ENCODE peak calls at places on chromosome 9, in seven cellular contexts. Q is left lung; G is CD4-positive, alpha-beta T cell; V is AG09309; L is fibroblast of pulmonary artery; X is A549; T is GM13976. R is an unnamed sample.

GRCh38 chr9:115157245-115157674 is 39.3 kb upstream of the TNC start:
- DNase-seq in X (peak; percentile 62), T (no peak), L (peak; percentile 75), Q (no peak), V (no peak), G (no peak), R (no peak)

GRCh38 chr9:136119259-136120118 is 814 bp upstream of the TMEM250 start:
- DNase-seq in G (no peak), L (peak; percentile 45), X (peak; percentile 68), V (no peak), Q (no peak), T (no peak), R (no peak)

GRCh38 chr9:93398471-93398870 is 53.0 kb upstream of the FAM120A start:
- DNase-seq in T (no peak), X (no peak), V (no peak), Q (peak; percentile 72), G (no peak), L (no peak), R (no peak)

GRCh38 chr9:93083592-93084470 is 12.2 kb upstream of the CARD19 start:
- DNase-seq in V (no peak), L (no peak), X (no peak), Q (no peak), G (no peak), T (no peak), R (no peak)

GRCh38 chr9:18393340-18394130 is 80.4 kb upstream of the ADAMTSL1 start:
- DNase-seq in X (peak; percentile 88), Q (no peak), V (peak; percentile 90), L (peak; percentile 97), G (no peak), T (no peak), R (no peak)

GRCh38 chr9:15227491-15227890 is 79.5 kb downstream of the TTC39B start:
- DNase-seq in L (no peak), G (no peak), Q (no peak), X (no peak), V (no peak), T (no peak), R (no peak)

GRCh38 chr9:136297016-136297691 is 6.7 kb downstream of the CCDC187 start:
- DNase-seq in G (no peak), X (no peak), Q (peak; percentile 68), T (no peak), L (no peak), V (no peak), R (no peak)

GRCh38 chr9:136645903-136646754 is 16.6 kb upstream of the EGFL7 start:
- DNase-seq in L (peak; percentile 69), G (no peak), Q (peak; percentile 82), T (no peak), X (no peak), V (no peak), R (no peak)

GRCh38 chr9:8745347-8745746 is 945.8 kb upstream of the DMAC1 start:
- DNase-seq in X (no peak), Q (no peak), T (no peak), G (no peak), V (no peak), L (no peak), R (no peak)

GRCh38 chr9:135488527-135488926 is 8.9 kb downstream of the PPP1R26 start:
- DNase-seq in Q (peak; percentile 72), L (no peak), V (no peak), X (no peak), T (no peak), G (no peak), R (no peak)

GRCh38 chr9:120830865-120831264 is 11.9 kb downstream of the PSMD5 start:
- DNase-seq in X (no peak), G (no peak), T (no peak), V (no peak), L (no peak), Q (no peak), R (no peak)

GRCh38 chr9:128286435-128286834 is 10.4 kb downstream of the SWI5 start:
- DNase-seq in V (no peak), G (no peak), L (peak; percentile 64), Q (no peak), T (no peak), X (no peak), R (no peak)

GRCh38 chr9:86938780-86939179 is 8.5 kb downstream of the GAS1 start:
- DNase-seq in X (no peak), T (no peak), Q (no peak), V (no peak), L (no peak), G (no peak), R (no peak)

GRCh38 chr9:91207889-91208651 is 153.6 kb downstream of the AUH start:
- DNase-seq in Q (no peak), X (no peak), T (peak; percentile 71), L (peak; percentile 63), G (no peak), V (peak; percentile 28), R (no peak)

GRCh38 chr9:36772449-36773370 is 200.0 kb downstream of the MELK start:
- DNase-seq in G (no peak), Q (no peak), L (peak; percentile 43), X (no peak), T (no peak), V (no peak), R (no peak)

GRCh38 chr9:100511205-100511604 is 38.3 kb downstream of the TMEFF1 start:
- DNase-seq in Q (no peak), T (no peak), V (no peak), X (no peak), G (no peak), L (no peak), R (no peak)
- TF ChIP-seq CTCF in Q (no peak), T (no peak), V (no peak), X (no peak), G (no peak), L (no peak), R (no peak)

DNA sequence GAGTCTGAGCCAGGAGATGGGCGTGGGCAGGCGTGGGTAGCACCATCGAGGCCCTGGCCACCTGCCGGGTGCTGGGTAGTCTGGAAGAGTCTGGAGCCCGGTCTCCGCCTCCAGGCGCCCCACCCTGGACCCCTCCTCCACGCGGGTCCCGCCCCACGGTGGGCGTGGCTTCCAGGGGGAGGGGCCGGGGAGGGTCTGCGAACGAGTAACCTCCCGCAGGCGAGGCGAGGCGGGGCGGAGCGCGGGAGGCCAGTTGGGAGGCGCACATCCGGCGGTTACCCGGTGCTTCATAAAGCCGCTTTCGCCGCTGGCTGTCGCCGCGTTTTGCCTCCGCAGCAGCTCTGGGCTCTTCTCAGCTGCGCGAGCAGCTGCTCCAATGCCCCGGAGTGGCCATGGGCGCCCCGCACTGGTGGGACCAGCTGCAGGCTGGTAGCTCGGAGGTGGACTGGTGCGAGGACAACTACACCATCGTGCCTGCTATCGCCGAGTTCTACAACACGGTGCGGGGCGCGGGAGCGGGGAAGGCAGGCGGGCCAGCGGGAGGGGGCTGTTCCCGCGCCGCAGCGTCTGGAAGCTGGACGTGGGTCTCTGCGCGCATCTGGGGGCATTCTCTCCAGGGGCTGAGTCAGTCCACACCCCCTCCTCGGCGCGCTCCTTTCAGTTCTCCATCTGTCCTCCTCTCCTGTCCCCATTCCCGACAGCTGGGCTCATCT is at the start of gene ACER2:
- DNase-seq in V (no peak), G (peak; percentile 96), X (peak; percentile 90), T (peak; percentile 99), Q (peak; percentile 98), L (peak; percentile 90), R (peak; percentile 88)
- TF ChIP-seq CTCF in V (peak; percentile 24), G (no peak), X (no peak), T (no peak), Q (no peak), L (peak; percentile 12), R (no peak)

DNA sequence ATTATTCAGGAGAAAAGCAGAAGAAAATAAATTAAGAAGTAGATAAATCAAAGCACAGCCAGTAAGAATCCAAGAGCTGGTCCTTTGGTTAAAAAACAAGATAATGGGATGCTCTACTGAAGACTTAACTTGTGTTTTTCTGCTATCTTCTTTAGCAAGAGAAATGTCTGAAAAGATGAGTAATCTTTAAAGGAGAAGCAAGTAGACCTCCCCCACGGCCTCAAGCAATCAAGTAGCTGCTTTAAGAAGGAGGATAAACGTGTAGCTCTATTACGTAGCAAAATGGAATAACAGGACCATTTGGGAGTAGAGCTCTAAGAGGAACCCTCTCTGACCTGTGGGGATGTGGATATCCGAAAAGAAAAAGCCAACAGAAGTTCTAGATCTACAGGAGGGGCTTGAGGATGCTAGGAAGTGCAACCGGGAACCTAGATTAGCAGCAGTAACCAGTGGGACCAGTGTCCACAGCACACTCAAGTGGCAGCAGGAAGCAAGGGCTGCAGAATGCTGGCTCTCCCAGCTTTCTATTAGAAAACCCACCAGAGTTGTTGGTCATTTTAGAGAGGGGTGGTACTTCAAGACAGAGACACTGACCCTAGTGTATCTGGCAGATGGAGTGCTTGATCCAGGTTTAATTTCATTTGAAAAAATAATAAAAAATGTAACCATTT is 185.4 kb downstream of the GABBR2 start:
- DNase-seq in G (no peak), Q (no peak), L (peak; percentile 77), V (no peak), X (peak; percentile 31), T (no peak), R (no peak)
- TF ChIP-seq CTCF in G (no peak), Q (no peak), L (peak; percentile 78), V (peak; percentile 59), X (no peak), T (no peak), R (no peak)

GRCh38 chr9:95505676-95506437 is 10.9 kb downstream of the PTCH1 start:
- DNase-seq in Q (peak; percentile 79), L (peak; percentile 68), G (no peak), T (peak; percentile 61), V (no peak), X (peak; percentile 31), R (no peak)

GRCh38 chr9:95503369-95503768 is 13.4 kb downstream of the PTCH1 start:
- DNase-seq in T (no peak), Q (no peak), G (no peak), L (no peak), V (no peak), X (no peak), R (no peak)

GRCh38 chr9:95505072-95505471 is 11.7 kb downstream of the PTCH1 start:
- DNase-seq in L (no peak), G (no peak), V (no peak), X (no peak), Q (no peak), T (no peak), R (no peak)

GRCh38 chr9:95506438-95506691 is 10.4 kb downstream of the PTCH1 start:
- DNase-seq in L (peak; percentile 55), G (no peak), Q (peak; percentile 78), V (no peak), X (peak; percentile 36), T (peak; percentile 64), R (no peak)

DNA sequence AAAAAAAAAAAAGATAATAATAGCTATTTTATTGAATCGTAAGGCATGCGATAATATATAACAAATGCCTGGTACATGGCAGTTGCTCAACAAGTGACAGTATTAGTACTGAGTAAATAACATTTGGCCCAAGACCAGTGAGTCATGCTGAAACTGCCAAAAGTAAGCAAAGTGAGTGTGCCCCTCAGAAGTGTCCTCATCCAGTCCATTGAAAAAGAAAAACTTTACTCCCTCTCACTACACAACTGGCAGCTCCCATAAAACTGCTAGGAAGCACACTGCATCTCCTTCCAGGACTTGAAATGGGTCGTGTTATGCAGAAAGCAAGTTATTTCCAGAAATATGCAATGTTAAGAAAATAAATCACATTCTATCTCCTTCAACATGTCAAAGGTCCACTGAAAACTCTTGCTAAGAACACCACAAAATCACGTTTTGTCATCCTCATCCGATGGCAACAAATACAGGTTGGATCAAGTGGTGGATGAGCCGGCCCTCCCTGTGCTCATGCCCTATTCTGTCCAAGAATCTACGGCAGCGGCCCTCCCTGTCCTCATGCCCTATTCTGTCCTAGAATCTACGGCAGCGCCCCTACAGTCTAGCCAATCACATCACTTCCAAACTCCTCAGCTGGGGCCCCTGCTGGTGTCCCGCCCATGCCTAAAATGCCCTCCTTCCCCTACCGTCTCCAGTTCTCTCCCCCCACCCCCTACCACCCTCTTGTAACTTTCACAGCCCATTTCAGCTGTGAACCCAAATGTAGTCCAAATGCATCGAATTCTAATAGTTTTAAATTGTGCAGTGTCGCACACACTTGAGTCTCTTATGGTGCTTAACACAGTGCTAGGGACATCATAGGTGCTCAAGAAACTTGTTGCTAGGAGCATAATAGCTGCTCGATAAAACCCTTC is 12.5 kb downstream of the PTCH1 start:
- DNase-seq in X (peak; percentile 59), V (no peak), Q (no peak), L (peak; percentile 58), G (no peak), T (no peak), R (no peak)
- TF ChIP-seq CTCF in X (no peak), V (no peak), Q (no peak), L (no peak), G (no peak), T (no peak), R (no peak)